ENCODE peak calls at places on chromosomes 6 and 20, in seven cellular contexts. F, J, O, U, C, B and W are unnamed samples.

GRCh38 chr6:92667843-92668242 is 751.5 kb downstream of the EPHA7 start:
- DNase-seq in U (no peak), J (no peak), B (no peak), O (no peak), F (peak; percentile 3), C (no peak), W (no peak)

GRCh38 chr6:169008641-169009040 is 245.0 kb downstream of the THBS2 start:
- DNase-seq in O (no peak), J (no peak), B (no peak), U (no peak), F (peak; percentile 8), C (no peak), W (no peak)

GRCh38 chr20:15930324-15931305 is 642.6 kb downstream of the KIF16B start:
- DNase-seq in C (no peak), F (peak; percentile 38), U (no peak), B (peak; percentile 26), J (no peak), O (no peak), W (no peak)

GRCh38 chr6:130520235-130520634 is 154.4 kb downstream of the TMEM200A start:
- DNase-seq in B (no peak), O (no peak), C (no peak), J (no peak), F (no peak), U (no peak), W (no peak)

GRCh38 chr6:111722220-111722731 is 116.6 kb upstream of the TRAF3IP2 start:
- DNase-seq in C (no peak), O (no peak), F (peak; percentile 89), B (peak; percentile 39), U (no peak), J (no peak), W (no peak)

GRCh38 chr6:3273707-3274521 is 15.2 kb downstream of the PSMG4 start:
- DNase-seq in B (no peak), U (no peak), F (no peak), J (no peak), C (no peak), O (no peak), W (no peak)

GRCh38 chr20:58546312-58546711 is 31.1 kb upstream of the APCDD1L start:
- DNase-seq in U (no peak), J (no peak), B (no peak), O (no peak), C (no peak), F (no peak), W (peak; percentile 6)

GRCh38 chr20:1505361-1505760 is 14.1 kb upstream of the SIRPB2 start:
- DNase-seq in O (no peak), J (no peak), B (peak; percentile 18), F (no peak), U (no peak), C (no peak), W (no peak)

GRCh38 chr6:110101885-110102284 is 77.6 kb downstream of the WASF1 start:
- DNase-seq in O (no peak), F (no peak), C (no peak), J (peak; percentile 65), B (no peak), U (no peak), W (no peak)

GRCh38 chr6:158789115-158789917 is 29.9 kb downstream of the EZR start:
- DNase-seq in F (no peak), J (peak; percentile 57), O (peak; percentile 32), B (no peak), U (no peak), C (peak; percentile 38), W (no peak)

GRCh38 chr6:142279350-142280180 is 22.2 kb upstream of the ADGRG6 start:
- DNase-seq in C (no peak), U (no peak), O (no peak), B (no peak), F (peak; percentile 69), J (no peak), W (no peak)